ENCODE peak calls at places on chromosomes 7 and 10, in five cellular contexts. U is CD8-positive, alpha-beta T cell; L is right atrium auricular region; G is IMR-90; B is K562. P is an unnamed sample.

GRCh38 chr10:88702848-88703597 is 3.0 kb upstream of the LIPK start:
- DNase-seq in U (no peak), L (no peak), G (peak), B (peak), P (no peak)

GRCh38 chr7:134720091-134720935 is 59.1 kb upstream of the CALD1 start:
- DNase-seq in U (no peak), L (no peak), G (peak), B (no peak), P (no peak)

GRCh38 chr7:74294191-74294998 is 5.2 kb downstream of the CLIP2 start:
- DNase-seq in U (no peak), L (peak), G (no peak), B (no peak), P (no peak)

GRCh38 chr10:119306514-119306951 is 99.2 kb downstream of the GRK5 start:
- DNase-seq in U (peak), L (no peak), G (no peak), B (peak), P (peak)

GRCh38 chr10:132434405-132435005 is 37.5 kb downstream of the PWWP2B start:
- DNase-seq in U (peak), L (no peak), G (no peak), B (peak), P (no peak)

GRCh38 chr7:131338173-131338572 is 10.5 kb downstream of the MKLN1 start:
- DNase-seq in U (no peak), L (no peak), G (no peak), B (no peak), P (peak)

GRCh38 chr10:67259319-67259929 is 333.6 kb downstream of the LRRTM3 start:
- DNase-seq in U (no peak), L (no peak), G (no peak), B (no peak), P (no peak)

GRCh38 chr10:43842496-43842895 is 193.8 kb upstream of the ZNF32 start:
- DNase-seq in U (no peak), L (peak), G (no peak), B (no peak), P (no peak)

GRCh38 chr10:67506083-67506756 is 189.8 kb downstream of the CTNNA3 start:
- DNase-seq in U (no peak), L (no peak), G (no peak), B (no peak), P (no peak)

GRCh38 chr7:76016191-76016947 is 22.0 kb upstream of the TMEM120A start:
- DNase-seq in U (no peak), L (no peak), G (peak), B (no peak), P (no peak)

GRCh38 chr10:909831-910230 is 21.7 kb downstream of the LARP4B start:
- DNase-seq in U (no peak), L (no peak), G (peak), B (peak), P (no peak)

GRCh38 chr7:27128776-27129728 is 1.5 kb downstream of the HOXA4 start:
- DNase-seq in U (no peak), L (no peak), G (no peak), B (no peak), P (no peak)

GRCh38 chr7:27129729-27130539 is 623 bp downstream of the HOXA4 start:
- DNase-seq in U (no peak), L (no peak), G (no peak), B (no peak), P (no peak)

GRCh38 chr7:27132214-27132613 is 1.7 kb upstream of the HOXA4 start:
- DNase-seq in U (no peak), L (no peak), G (no peak), B (no peak), P (no peak)

GRCh38 chr7:27131390-27131819 is 848 bp upstream of the HOXA4 start:
- DNase-seq in U (no peak), L (no peak), G (no peak), B (no peak), P (no peak)

DNA sequence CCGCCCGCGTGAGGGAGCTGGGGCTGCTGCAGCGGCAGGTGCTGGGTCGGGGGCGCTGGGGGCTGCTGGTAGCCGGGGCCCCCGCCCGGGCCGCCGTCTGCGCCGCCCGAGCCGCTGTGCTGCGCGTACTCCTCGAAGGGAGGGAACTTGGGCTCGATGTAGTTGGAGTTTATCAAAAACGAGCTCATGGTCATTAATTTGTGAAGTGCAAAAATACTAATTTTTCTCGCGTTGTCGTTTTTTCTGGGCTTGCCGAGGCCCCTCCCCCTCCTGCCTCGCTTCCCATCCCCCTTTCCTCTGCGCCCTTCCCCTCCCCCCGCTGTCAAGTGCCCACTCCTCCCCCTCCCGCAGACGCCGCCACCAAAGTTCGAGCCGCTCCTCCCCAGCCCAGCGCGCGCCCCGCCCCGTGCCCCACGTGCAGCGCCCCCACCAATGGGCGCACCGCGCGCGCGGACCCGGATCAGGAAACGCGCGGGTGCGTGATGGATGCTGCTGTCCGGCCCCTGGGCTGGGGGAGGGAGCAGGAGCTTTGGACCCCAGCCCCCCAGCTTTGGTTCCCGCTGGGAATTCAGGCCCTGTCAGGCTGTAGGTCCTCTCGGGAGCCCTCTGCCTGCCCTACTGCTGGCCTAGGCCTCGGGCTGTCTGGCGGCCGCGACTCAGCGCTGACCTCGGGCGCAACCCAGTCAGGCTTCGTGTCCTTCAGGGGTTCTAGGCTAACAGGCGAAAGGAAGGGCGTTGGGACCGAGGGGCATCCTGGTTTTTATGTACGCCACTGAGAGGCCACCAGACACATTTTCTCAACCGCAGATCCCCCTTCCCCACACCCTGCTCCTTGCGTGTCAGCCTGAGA is at the start of gene HOXA4:
- DNase-seq in U (peak), L (no peak), G (peak), B (no peak), P (no peak)
- H3K4me3 ChIP-seq in U (peak), L (peak), G (peak), B (no peak), P (no peak)

DNA sequence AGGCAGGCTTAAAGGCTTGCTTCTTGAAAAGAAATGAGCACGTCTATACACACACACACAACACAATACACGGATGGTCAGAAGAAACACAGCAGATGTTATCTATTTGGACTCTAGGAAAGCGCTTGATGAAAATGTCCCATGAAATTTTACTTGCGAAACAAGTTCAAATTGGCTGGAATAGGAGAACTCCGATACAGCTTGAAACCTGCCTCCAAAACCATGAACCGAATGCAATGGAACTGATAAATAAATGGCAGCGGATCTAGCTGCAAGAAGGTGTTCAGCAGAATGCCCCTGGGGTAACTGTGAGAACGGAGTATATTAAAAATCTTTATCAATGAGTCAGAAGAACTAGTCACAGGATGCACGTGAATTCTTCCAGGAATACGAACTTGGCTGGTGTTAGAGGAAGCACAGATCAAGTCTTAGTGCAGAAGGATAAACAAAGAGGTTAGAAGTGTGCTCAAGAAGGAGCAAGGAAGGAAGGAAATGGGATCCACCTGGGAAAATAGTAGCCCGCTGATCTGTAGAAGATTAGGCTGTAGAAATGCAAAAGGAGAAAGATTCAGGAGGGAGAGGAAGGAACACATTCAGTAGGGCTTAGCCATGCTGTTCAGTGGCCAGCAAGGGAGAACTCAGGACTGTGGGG is 142.0 kb upstream of the PRKCQ start:
- DNase-seq in U (no peak), L (no peak), G (peak), B (no peak), P (no peak)
- H3K4me3 ChIP-seq in U (no peak), L (no peak), G (no peak), B (no peak), P (no peak)

GRCh38 chr10:22453948-22454347 is 108.7 kb downstream of the SPAG6 start:
- DNase-seq in U (no peak), L (no peak), G (no peak), B (no peak), P (no peak)
- H3K4me3 ChIP-seq in U (no peak), L (no peak), G (no peak), B (no peak), P (no peak)

DNA sequence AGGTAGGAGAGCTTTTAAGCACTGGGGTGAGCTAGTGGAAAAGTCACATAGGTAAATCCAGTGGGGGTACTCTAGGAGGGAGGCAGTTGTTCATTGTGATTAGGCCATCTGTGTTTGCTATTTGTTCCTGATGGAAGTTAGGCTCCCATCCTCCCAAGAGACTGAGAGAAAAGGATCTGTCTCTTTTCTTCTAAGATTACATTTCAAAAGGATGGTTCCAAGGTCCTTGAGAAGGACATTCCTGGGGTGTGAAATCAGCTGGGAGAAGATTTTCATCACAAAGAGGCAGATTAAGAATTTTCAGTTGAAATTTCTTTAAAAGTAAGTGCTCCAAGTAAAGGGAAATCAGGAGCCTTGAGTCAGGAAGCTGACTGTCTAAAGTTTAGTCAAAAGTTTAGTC is 210.8 kb upstream of the CSTF2T start:
- DNase-seq in U (no peak), L (no peak), G (peak), B (no peak), P (no peak)
- H3K4me3 ChIP-seq in U (no peak), L (no peak), G (no peak), B (no peak), P (no peak)